ENCODE peak calls at places on chromosome 17, in seven cellular contexts. One of them, this sample, is unnamed.

GRCh38 chr17:57259817-57260216 is 3.5 kb downstream of the MSI2 start:
- DNase-seq in sigmoid colon: no peak
- DNase-seq in GM12878: no peak
- DNase-seq in upper lobe of left lung: no peak
- DNase-seq in breast epithelium: no peak
- DNase-seq in stomach: no peak
- DNase-seq in prostate gland: no peak
- DNase-seq in this sample: no peak

GRCh38 chr17:47725446-47726109 is 7.5 kb upstream of the TBX21 start:
- DNase-seq in stomach: no peak
- DNase-seq in prostate gland: no peak
- DNase-seq in breast epithelium: no peak
- DNase-seq in sigmoid colon: no peak
- DNase-seq in GM12878: no peak
- DNase-seq in upper lobe of left lung: no peak
- DNase-seq in this sample: no peak

GRCh38 chr17:66304304-66305174 is 2.1 kb downstream of the PRKCA start:
- DNase-seq in prostate gland: no peak
- DNase-seq in breast epithelium: no peak
- DNase-seq in upper lobe of left lung: no peak
- DNase-seq in GM12878: no peak
- DNase-seq in sigmoid colon: no peak
- DNase-seq in stomach: no peak
- DNase-seq in this sample: no peak

GRCh38 chr17:31593806-31594205 is 202.3 kb downstream of the RAB11FIP4 start:
- DNase-seq in prostate gland: no peak
- DNase-seq in GM12878: no peak
- DNase-seq in sigmoid colon: no peak
- DNase-seq in upper lobe of left lung: peak
- DNase-seq in stomach: no peak
- DNase-seq in breast epithelium: no peak
- DNase-seq in this sample: no peak

GRCh38 chr17:2995362-2995761 is 68.0 kb downstream of the OR1D5 start:
- DNase-seq in upper lobe of left lung: no peak
- DNase-seq in sigmoid colon: peak
- DNase-seq in stomach: no peak
- DNase-seq in breast epithelium: no peak
- DNase-seq in prostate gland: peak
- DNase-seq in GM12878: no peak
- DNase-seq in this sample: no peak

GRCh38 chr17:67128700-67129099 is 84.3 kb downstream of the CACNG1 start:
- DNase-seq in GM12878: no peak
- DNase-seq in upper lobe of left lung: no peak
- DNase-seq in stomach: no peak
- DNase-seq in prostate gland: no peak
- DNase-seq in sigmoid colon: no peak
- DNase-seq in breast epithelium: no peak
- DNase-seq in this sample: no peak

GRCh38 chr17:65261682-65262636 is 124.8 kb downstream of the RGS9 start:
- DNase-seq in stomach: no peak
- DNase-seq in upper lobe of left lung: no peak
- DNase-seq in GM12878: no peak
- DNase-seq in breast epithelium: no peak
- DNase-seq in sigmoid colon: no peak
- DNase-seq in prostate gland: no peak
- DNase-seq in this sample: no peak

GRCh38 chr17:42276359-42276608 is at the start of gene STAT5B:
- DNase-seq in upper lobe of left lung: peak
- DNase-seq in breast epithelium: peak
- DNase-seq in sigmoid colon: peak
- DNase-seq in GM12878: no peak
- DNase-seq in stomach: peak
- DNase-seq in prostate gland: peak
- DNase-seq in this sample: peak

GRCh38 chr17:29524692-29525091 is 42.1 kb downstream of the ABHD15 start:
- DNase-seq in breast epithelium: no peak
- DNase-seq in sigmoid colon: no peak
- DNase-seq in stomach: no peak
- DNase-seq in GM12878: no peak
- DNase-seq in prostate gland: no peak
- DNase-seq in upper lobe of left lung: no peak
- DNase-seq in this sample: no peak

GRCh38 chr17:3582921-3583320 is 25.3 kb upstream of the TRPV3 start:
- DNase-seq in GM12878: no peak
- DNase-seq in prostate gland: no peak
- DNase-seq in breast epithelium: no peak
- DNase-seq in sigmoid colon: no peak
- DNase-seq in upper lobe of left lung: no peak
- DNase-seq in stomach: no peak
- DNase-seq in this sample: no peak

GRCh38 chr17:40177275-40177874 is at the start of gene RAPGEFL1:
- DNase-seq in breast epithelium: peak
- DNase-seq in prostate gland: peak
- DNase-seq in stomach: peak
- DNase-seq in upper lobe of left lung: peak
- DNase-seq in GM12878: peak
- DNase-seq in sigmoid colon: peak
- DNase-seq in this sample: peak

GRCh38 chr17:31052187-31052889 is 42.4 kb upstream of the NF1 start:
- DNase-seq in upper lobe of left lung: no peak
- DNase-seq in stomach: no peak
- DNase-seq in breast epithelium: peak
- DNase-seq in sigmoid colon: peak
- DNase-seq in prostate gland: peak
- DNase-seq in GM12878: no peak
- DNase-seq in this sample: no peak

GRCh38 chr17:39461911-39462641 is 790 bp downstream of the CDK12 start:
- DNase-seq in sigmoid colon: no peak
- DNase-seq in breast epithelium: no peak
- DNase-seq in stomach: peak
- DNase-seq in upper lobe of left lung: no peak
- DNase-seq in GM12878: peak
- DNase-seq in prostate gland: peak
- DNase-seq in this sample: no peak

GRCh38 chr17:6045621-6046357 is 24.4 kb upstream of the WSCD1 start:
- DNase-seq in sigmoid colon: no peak
- DNase-seq in prostate gland: no peak
- DNase-seq in GM12878: no peak
- DNase-seq in breast epithelium: no peak
- DNase-seq in upper lobe of left lung: no peak
- DNase-seq in stomach: no peak
- DNase-seq in this sample: no peak

GRCh38 chr17:49352587-49353154 is 9.4 kb downstream of the ZNF652 start:
- DNase-seq in upper lobe of left lung: no peak
- DNase-seq in prostate gland: no peak
- DNase-seq in stomach: no peak
- DNase-seq in sigmoid colon: no peak
- DNase-seq in breast epithelium: no peak
- DNase-seq in GM12878: no peak
- DNase-seq in this sample: no peak
- TF ChIP-seq POLR2AphosphoS5 in upper lobe of left lung: no peak
- TF ChIP-seq POLR2AphosphoS5 in prostate gland: no peak
- TF ChIP-seq POLR2AphosphoS5 in stomach: no peak
- TF ChIP-seq POLR2AphosphoS5 in sigmoid colon: no peak
- TF ChIP-seq POLR2AphosphoS5 in breast epithelium: no peak
- TF ChIP-seq POLR2AphosphoS5 in GM12878: no peak
- TF ChIP-seq POLR2AphosphoS5 in this sample: no peak

DNA sequence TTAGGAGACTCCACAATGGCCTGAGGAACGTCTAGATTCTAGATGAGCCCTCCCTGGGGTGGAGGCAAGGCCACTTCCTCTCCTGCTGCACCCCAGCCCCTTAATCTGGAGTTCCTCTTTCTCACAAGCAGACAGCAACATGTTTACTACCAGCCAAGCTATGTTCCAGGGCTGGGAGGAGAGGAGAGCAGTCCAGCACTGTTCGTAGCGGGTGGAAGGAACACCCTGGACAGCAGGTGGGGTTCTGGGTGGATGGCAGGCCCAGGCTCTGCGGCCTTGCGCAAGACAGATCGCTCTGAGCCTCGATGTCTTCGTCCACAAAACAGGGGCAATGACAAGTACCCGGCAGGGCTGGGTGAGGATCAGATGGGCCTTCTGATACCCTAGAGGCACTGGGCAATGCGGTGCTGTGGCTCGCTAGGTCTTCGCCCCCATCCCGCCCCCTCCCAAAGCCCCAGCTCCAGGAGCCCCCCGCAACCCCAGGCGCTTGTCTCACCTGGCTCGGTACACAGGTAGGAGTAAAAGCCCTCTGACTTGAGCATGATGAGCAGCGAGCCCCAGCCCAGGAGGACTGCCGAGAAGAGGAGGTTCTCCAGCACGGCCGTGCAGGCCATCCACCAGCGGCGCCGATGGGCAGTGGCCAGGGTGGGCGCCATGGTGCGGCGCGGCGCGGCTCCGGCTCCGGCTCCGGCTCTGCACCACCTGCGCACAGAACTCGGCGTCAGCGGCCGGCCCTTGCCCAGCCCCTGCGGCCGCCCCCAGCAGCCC is 1.2 kb downstream of the SLC43A2 start:
- DNase-seq in GM12878: no peak
- DNase-seq in sigmoid colon: no peak
- DNase-seq in breast epithelium: no peak
- DNase-seq in upper lobe of left lung: no peak
- DNase-seq in prostate gland: no peak
- DNase-seq in stomach: no peak
- DNase-seq in this sample: peak
- TF ChIP-seq POLR2A in GM12878: peak
- TF ChIP-seq POLR2A in sigmoid colon: no peak
- TF ChIP-seq POLR2A in breast epithelium: no peak
- TF ChIP-seq POLR2A in upper lobe of left lung: no peak
- TF ChIP-seq POLR2A in prostate gland: no peak
- TF ChIP-seq POLR2A in stomach: no peak
- TF ChIP-seq POLR2A in this sample: peak

DNA sequence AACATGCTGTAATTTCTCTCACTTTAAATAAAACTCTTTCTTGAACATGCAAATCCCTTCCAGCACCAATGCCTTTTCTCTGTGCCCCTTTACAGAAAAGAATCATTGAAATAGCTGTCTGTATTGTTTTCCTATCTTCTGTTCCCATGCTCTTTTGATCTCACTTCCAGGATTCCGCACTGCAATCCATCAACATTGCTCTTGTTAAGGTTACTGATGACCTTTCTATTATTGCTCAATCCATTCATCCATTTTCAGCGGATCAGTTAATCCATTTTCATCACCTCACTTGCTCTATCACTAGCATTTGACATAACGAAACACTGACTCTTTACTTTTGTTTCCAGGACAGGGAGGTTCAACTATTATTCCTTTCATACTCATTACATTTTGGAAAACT is 130.5 kb downstream of the ABCA8 start:
- DNase-seq in stomach: no peak
- DNase-seq in upper lobe of left lung: no peak
- DNase-seq in sigmoid colon: no peak
- DNase-seq in breast epithelium: no peak
- DNase-seq in prostate gland: no peak
- DNase-seq in GM12878: no peak
- DNase-seq in this sample: no peak
- TF ChIP-seq POLR2AphosphoS5 in stomach: no peak
- TF ChIP-seq POLR2AphosphoS5 in upper lobe of left lung: no peak
- TF ChIP-seq POLR2AphosphoS5 in sigmoid colon: no peak
- TF ChIP-seq POLR2AphosphoS5 in breast epithelium: no peak
- TF ChIP-seq POLR2AphosphoS5 in prostate gland: no peak
- TF ChIP-seq POLR2AphosphoS5 in GM12878: no peak
- TF ChIP-seq POLR2AphosphoS5 in this sample: no peak

DNA sequence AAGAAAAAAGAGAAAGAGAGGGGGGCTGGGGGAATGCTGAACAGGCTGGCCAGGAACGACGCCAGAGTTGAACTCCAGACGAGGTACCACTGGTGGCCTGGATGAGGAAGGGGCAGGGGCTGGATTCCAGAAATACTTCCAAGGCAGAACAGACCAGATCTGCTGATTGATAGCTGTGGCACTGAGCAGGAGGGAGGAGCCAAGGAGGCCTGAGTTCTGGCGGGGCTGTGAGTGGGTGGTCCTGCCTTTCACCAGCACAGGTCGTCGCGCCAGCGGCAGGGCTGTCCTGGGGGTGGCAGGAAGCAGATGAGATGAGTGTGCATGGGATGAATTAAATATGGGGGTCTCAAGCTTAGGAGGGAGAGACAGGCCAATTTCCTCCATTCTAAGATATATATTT is 5.5 kb downstream of the CCDC42 start:
- DNase-seq in stomach: no peak
- DNase-seq in GM12878: no peak
- DNase-seq in sigmoid colon: no peak
- DNase-seq in upper lobe of left lung: no peak
- DNase-seq in prostate gland: no peak
- DNase-seq in breast epithelium: no peak
- DNase-seq in this sample: no peak
- TF ChIP-seq POLR2A in stomach: no peak
- TF ChIP-seq POLR2A in GM12878: no peak
- TF ChIP-seq POLR2A in sigmoid colon: no peak
- TF ChIP-seq POLR2A in upper lobe of left lung: no peak
- TF ChIP-seq POLR2A in prostate gland: no peak
- TF ChIP-seq POLR2A in breast epithelium: no peak
- TF ChIP-seq POLR2A in this sample: no peak

GRCh38 chr17:80859004-80859941 is 132.4 kb upstream of the CHMP6 start:
- DNase-seq in upper lobe of left lung: peak
- DNase-seq in GM12878: no peak
- DNase-seq in breast epithelium: no peak
- DNase-seq in sigmoid colon: peak
- DNase-seq in stomach: peak
- DNase-seq in prostate gland: peak
- DNase-seq in this sample: no peak
- TF ChIP-seq POLR2AphosphoS5 in upper lobe of left lung: peak
- TF ChIP-seq POLR2AphosphoS5 in GM12878: no peak
- TF ChIP-seq POLR2AphosphoS5 in breast epithelium: no peak
- TF ChIP-seq POLR2AphosphoS5 in sigmoid colon: peak
- TF ChIP-seq POLR2AphosphoS5 in stomach: peak
- TF ChIP-seq POLR2AphosphoS5 in prostate gland: no peak
- TF ChIP-seq POLR2AphosphoS5 in this sample: no peak